ENCODE peak calls at places on chromosomes 1 and 21, in four cellular contexts. One of them, this sample, is unnamed.

GRCh38 chr1:84540759-84541158 is 33.5 kb downstream of the CTBS start:
- DNase-seq in PC-9: no peak
- DNase-seq in GM12865: no peak
- DNase-seq in stimulated activated naive CD8-positive, alpha-beta T cell treated with anti-CD3 and anti-CD28 coated beads, Interleukin-15, amount 100 ng/mL, for 72 hours: no peak
- DNase-seq in this sample: no peak

GRCh38 chr1:30329802-30330557 is 393.4 kb downstream of the MATN1 start:
- DNase-seq in PC-9: no peak
- DNase-seq in GM12865: no peak
- DNase-seq in stimulated activated naive CD8-positive, alpha-beta T cell treated with anti-CD3 and anti-CD28 coated beads, Interleukin-15, amount 100 ng/mL, for 72 hours: no peak
- DNase-seq in this sample: no peak

GRCh38 chr1:178862416-178862815 is 8.5 kb downstream of the ANGPTL1 start:
- DNase-seq in PC-9: no peak
- DNase-seq in GM12865: no peak
- DNase-seq in stimulated activated naive CD8-positive, alpha-beta T cell treated with anti-CD3 and anti-CD28 coated beads, Interleukin-15, amount 100 ng/mL, for 72 hours: no peak
- DNase-seq in this sample: no peak

GRCh38 chr1:97677702-97678101 is 243.1 kb downstream of the DPYD start:
- DNase-seq in PC-9: no peak
- DNase-seq in GM12865: no peak
- DNase-seq in stimulated activated naive CD8-positive, alpha-beta T cell treated with anti-CD3 and anti-CD28 coated beads, Interleukin-15, amount 100 ng/mL, for 72 hours: no peak
- DNase-seq in this sample: no peak

GRCh38 chr1:204025917-204026709 is 46.8 kb upstream of the SOX13 start:
- DNase-seq in PC-9: no peak
- DNase-seq in GM12865: no peak
- DNase-seq in stimulated activated naive CD8-positive, alpha-beta T cell treated with anti-CD3 and anti-CD28 coated beads, Interleukin-15, amount 100 ng/mL, for 72 hours: no peak
- DNase-seq in this sample: no peak

GRCh38 chr1:3919706-3920105 is 19.6 kb upstream of the C1orf174 start:
- DNase-seq in PC-9: no peak
- DNase-seq in GM12865: no peak
- DNase-seq in stimulated activated naive CD8-positive, alpha-beta T cell treated with anti-CD3 and anti-CD28 coated beads, Interleukin-15, amount 100 ng/mL, for 72 hours: no peak
- DNase-seq in this sample: no peak

GRCh38 chr1:65230741-65231439 is 78.5 kb upstream of the DNAJC6 start:
- DNase-seq in PC-9: no peak
- DNase-seq in GM12865: peak; percentile 43
- DNase-seq in stimulated activated naive CD8-positive, alpha-beta T cell treated with anti-CD3 and anti-CD28 coated beads, Interleukin-15, amount 100 ng/mL, for 72 hours: peak; percentile 35
- DNase-seq in this sample: no peak

GRCh38 chr1:32246888-32247273 is at the start of gene FAM167B:
- DNase-seq in PC-9: peak; percentile 6
- DNase-seq in GM12865: no peak
- DNase-seq in stimulated activated naive CD8-positive, alpha-beta T cell treated with anti-CD3 and anti-CD28 coated beads, Interleukin-15, amount 100 ng/mL, for 72 hours: no peak
- DNase-seq in this sample: no peak

GRCh38 chr1:235783148-235783776 is 83.4 kb downstream of the LYST start:
- DNase-seq in PC-9: peak; percentile 9
- DNase-seq in GM12865: peak; percentile 37
- DNase-seq in stimulated activated naive CD8-positive, alpha-beta T cell treated with anti-CD3 and anti-CD28 coated beads, Interleukin-15, amount 100 ng/mL, for 72 hours: no peak
- DNase-seq in this sample: no peak

GRCh38 chr1:216926681-216927080 is 203.5 kb upstream of the ESRRG start:
- DNase-seq in PC-9: no peak
- DNase-seq in GM12865: no peak
- DNase-seq in stimulated activated naive CD8-positive, alpha-beta T cell treated with anti-CD3 and anti-CD28 coated beads, Interleukin-15, amount 100 ng/mL, for 72 hours: no peak
- DNase-seq in this sample: no peak

GRCh38 chr1:18077657-18078215 is 29.9 kb upstream of the IGSF21 start:
- DNase-seq in PC-9: no peak
- DNase-seq in GM12865: no peak
- DNase-seq in stimulated activated naive CD8-positive, alpha-beta T cell treated with anti-CD3 and anti-CD28 coated beads, Interleukin-15, amount 100 ng/mL, for 72 hours: no peak
- DNase-seq in this sample: no peak

GRCh38 chr1:57839488-57839887 is 415.6 kb upstream of the DAB1 start:
- DNase-seq in PC-9: no peak
- DNase-seq in GM12865: no peak
- DNase-seq in stimulated activated naive CD8-positive, alpha-beta T cell treated with anti-CD3 and anti-CD28 coated beads, Interleukin-15, amount 100 ng/mL, for 72 hours: no peak
- DNase-seq in this sample: no peak

GRCh38 chr1:211938473-211939080 is 96.8 kb downstream of the INTS7 start:
- DNase-seq in PC-9: no peak
- DNase-seq in GM12865: peak; percentile 80
- DNase-seq in stimulated activated naive CD8-positive, alpha-beta T cell treated with anti-CD3 and anti-CD28 coated beads, Interleukin-15, amount 100 ng/mL, for 72 hours: no peak
- DNase-seq in this sample: no peak

GRCh38 chr1:204793259-204793658 is 77.4 kb upstream of the NFASC start:
- DNase-seq in PC-9: no peak
- DNase-seq in GM12865: no peak
- DNase-seq in stimulated activated naive CD8-positive, alpha-beta T cell treated with anti-CD3 and anti-CD28 coated beads, Interleukin-15, amount 100 ng/mL, for 72 hours: no peak
- DNase-seq in this sample: no peak

GRCh38 chr1:90729484-90730246 is 12.6 kb upstream of the BARHL2 start:
- DNase-seq in PC-9: no peak
- DNase-seq in GM12865: no peak
- DNase-seq in stimulated activated naive CD8-positive, alpha-beta T cell treated with anti-CD3 and anti-CD28 coated beads, Interleukin-15, amount 100 ng/mL, for 72 hours: no peak
- DNase-seq in this sample: no peak

GRCh38 chr1:67371681-67372080 is 58.5 kb downstream of the SERBP1 start:
- DNase-seq in PC-9: no peak
- DNase-seq in GM12865: no peak
- DNase-seq in stimulated activated naive CD8-positive, alpha-beta T cell treated with anti-CD3 and anti-CD28 coated beads, Interleukin-15, amount 100 ng/mL, for 72 hours: no peak
- DNase-seq in this sample: no peak

GRCh38 chr1:1013105-1013921 is at the start of gene ISG15:
- DNase-seq in PC-9: peak; percentile 73
- DNase-seq in GM12865: peak; percentile 93
- DNase-seq in stimulated activated naive CD8-positive, alpha-beta T cell treated with anti-CD3 and anti-CD28 coated beads, Interleukin-15, amount 100 ng/mL, for 72 hours: peak; percentile 90
- DNase-seq in this sample: no peak

GRCh38 chr1:159941867-159942560 is 3.4 kb downstream of the IGSF9 start:
- DNase-seq in PC-9: no peak
- DNase-seq in GM12865: no peak
- DNase-seq in stimulated activated naive CD8-positive, alpha-beta T cell treated with anti-CD3 and anti-CD28 coated beads, Interleukin-15, amount 100 ng/mL, for 72 hours: no peak
- DNase-seq in this sample: no peak

GRCh38 chr1:62250126-62250726 is 55.6 kb downstream of the L1TD1 start:
- DNase-seq in PC-9: no peak
- DNase-seq in GM12865: no peak
- DNase-seq in stimulated activated naive CD8-positive, alpha-beta T cell treated with anti-CD3 and anti-CD28 coated beads, Interleukin-15, amount 100 ng/mL, for 72 hours: no peak
- DNase-seq in this sample: no peak

GRCh38 chr1:116850436-116850835 is 59.3 kb upstream of the PTGFRN start:
- DNase-seq in PC-9: no peak
- DNase-seq in GM12865: no peak
- DNase-seq in stimulated activated naive CD8-positive, alpha-beta T cell treated with anti-CD3 and anti-CD28 coated beads, Interleukin-15, amount 100 ng/mL, for 72 hours: no peak
- DNase-seq in this sample: no peak

GRCh38 chr1:7783178-7783711 is 846 bp upstream of the PER3 start:
- DNase-seq in PC-9: peak; percentile 81
- DNase-seq in GM12865: peak; percentile 68
- DNase-seq in stimulated activated naive CD8-positive, alpha-beta T cell treated with anti-CD3 and anti-CD28 coated beads, Interleukin-15, amount 100 ng/mL, for 72 hours: no peak
- DNase-seq in this sample: no peak

GRCh38 chr1:118360817-118361216 is 175.8 kb upstream of the SPAG17 start:
- DNase-seq in PC-9: no peak
- DNase-seq in GM12865: no peak
- DNase-seq in stimulated activated naive CD8-positive, alpha-beta T cell treated with anti-CD3 and anti-CD28 coated beads, Interleukin-15, amount 100 ng/mL, for 72 hours: no peak
- DNase-seq in this sample: peak; percentile 17

GRCh38 chr21:45698493-45698947 is 55.0 kb downstream of the PCBP3 start:
- DNase-seq in PC-9: no peak
- DNase-seq in GM12865: no peak
- DNase-seq in stimulated activated naive CD8-positive, alpha-beta T cell treated with anti-CD3 and anti-CD28 coated beads, Interleukin-15, amount 100 ng/mL, for 72 hours: no peak
- DNase-seq in this sample: peak; percentile 52

This sample was measured in keratinocyte.